ENCODE peak calls at places on chromosomes 5 and 9, in eight cellular contexts. M, Q, U, J, B, X, Z and I are unnamed samples. For H3K9me3, the result is how much of the 10 kb centered on the place peaks cover.

GRCh38 chr5:43231977-43232376 is 40.0 kb downstream of the NIM1K start:
- DNase-seq in X (no peak), M (no peak), U (no peak), B (no peak), Q (no peak), J (no peak), Z (no peak), I (no peak)

GRCh38 chr9:127455299-127455992 is 4.1 kb downstream of the LRSAM1 start:
- DNase-seq in Z (peak), Q (peak), M (no peak), X (no peak), B (peak), J (no peak), U (no peak), I (no peak)

GRCh38 chr5:125199968-125200841 is 453.8 kb upstream of the ZNF608 start:
- DNase-seq in J (peak), B (no peak), Z (peak), U (no peak), Q (peak), X (no peak), M (no peak), I (no peak)

GRCh38 chr5:125597338-125597737 is 825.9 kb upstream of the GRAMD2B start:
- DNase-seq in Z (no peak), X (no peak), B (no peak), M (no peak), Q (no peak), U (no peak), J (no peak), I (no peak)

GRCh38 chr5:1466631-1467265 is 21.5 kb upstream of the SLC6A3 start:
- DNase-seq in Q (no peak), M (peak), J (no peak), X (peak), U (no peak), B (no peak), Z (no peak), I (no peak)

GRCh38 chr5:147098233-147098790 is 136.5 kb upstream of the STK32A start:
- DNase-seq in B (no peak), Z (no peak), U (no peak), J (peak), Q (no peak), M (no peak), X (no peak), I (no peak)

GRCh38 chr5:127330116-127330515 is 39.5 kb downstream of the MEGF10 start:
- DNase-seq in B (no peak), J (no peak), U (no peak), Q (no peak), M (no peak), X (no peak), Z (no peak), I (no peak)

GRCh38 chr9:91340395-91340794 is 21.3 kb downstream of the AUH start:
- DNase-seq in Z (no peak), U (no peak), Q (no peak), X (no peak), J (no peak), B (no peak), M (no peak), I (no peak)

GRCh38 chr5:816176-816575 is 31.6 kb upstream of the ZDHHC11B start:
- DNase-seq in M (no peak), J (no peak), U (no peak), Q (no peak), B (no peak), X (no peak), Z (no peak), I (no peak)

GRCh38 chr5:110054240-110054639 is 364.5 kb downstream of the MAN2A1 start:
- DNase-seq in B (no peak), J (no peak), U (peak), M (no peak), Z (no peak), X (peak), Q (peak), I (peak)

GRCh38 chr5:72347801-72348305 is 27.7 kb downstream of the PTCD2 start:
- DNase-seq in J (peak), B (no peak), M (no peak), Z (no peak), Q (no peak), U (no peak), X (no peak), I (no peak)

GRCh38 chr5:116577064-116577788 is 2.6 kb upstream of the SEMA6A start:
- DNase-seq in B (no peak), M (no peak), J (no peak), Z (no peak), Q (no peak), U (no peak), X (no peak), I (no peak)

GRCh38 chr5:166369817-166370216 is 1921.6 kb upstream of the WWC1 start:
- DNase-seq in B (no peak), Z (no peak), M (no peak), X (no peak), J (no peak), Q (no peak), U (no peak), I (no peak)

GRCh38 chr5:126450388-126450787 is 27.2 kb downstream of the GRAMD2B start:
- DNase-seq in X (no peak), Q (no peak), Z (no peak), B (no peak), M (no peak), U (no peak), J (no peak), I (no peak)

GRCh38 chr5:103434057-103434456 is 128.5 kb downstream of the NUDT12 start:
- DNase-seq in Q (peak), J (no peak), M (no peak), Z (no peak), U (no peak), X (no peak), B (no peak), I (no peak)

GRCh38 chr9:131174681-131175239 is 49.4 kb downstream of the NUP214 start:
- DNase-seq in U (no peak), Q (no peak), J (no peak), M (no peak), X (no peak), B (no peak), Z (no peak), I (no peak)

GRCh38 chr9:85117831-85118230 is 448.3 kb downstream of the NTRK2 start:
- DNase-seq in X (no peak), M (no peak), B (no peak), J (no peak), Z (no peak), U (no peak), Q (no peak), I (no peak)

GRCh38 chr9:85114799-85115198 is 445.3 kb downstream of the NTRK2 start:
- DNase-seq in J (no peak), U (peak), X (no peak), Z (no peak), Q (no peak), M (no peak), B (no peak), I (no peak)

GRCh38 chr9:85115473-85115872 is 445.9 kb downstream of the NTRK2 start:
- DNase-seq in Z (no peak), Q (no peak), J (no peak), U (peak), M (no peak), X (no peak), B (no peak), I (no peak)

GRCh38 chr9:85118990-85119755 is 449.6 kb downstream of the NTRK2 start:
- DNase-seq in Q (no peak), Z (no peak), B (no peak), U (peak), J (no peak), X (no peak), M (no peak), I (no peak)
- H3K9me3 ChIP-seq in Q (under half), Z (under half), B (under half), U (under half), J (under half), X (under half), M (under half), I (under half)

GRCh38 chr9:10690546-10690945 is 77.7 kb upstream of the PTPRD start:
- DNase-seq in U (no peak), Z (no peak), Q (no peak), M (no peak), X (no peak), J (no peak), B (no peak), I (no peak)
- H3K9me3 ChIP-seq in U (under half), Z (under half), Q (under half), M (under half), X (under half), J (under half), B (under half), I (under half)

GRCh38 chr5:178981381-178981780 is 13.7 kb downstream of the GRM6 start:
- DNase-seq in M (no peak), X (no peak), Z (no peak), U (no peak), B (no peak), Q (no peak), J (no peak), I (no peak)

GRCh38 chr5:178986326-178986960 is 8.7 kb downstream of the GRM6 start:
- DNase-seq in J (no peak), Q (no peak), U (no peak), Z (no peak), X (no peak), M (no peak), B (no peak), I (no peak)

GRCh38 chr5:178984145-178985072 is 10.7 kb downstream of the GRM6 start:
- DNase-seq in U (no peak), M (no peak), Q (no peak), J (no peak), B (no peak), Z (no peak), X (no peak), I (no peak)

GRCh38 chr5:178983728-178984127 is 11.4 kb downstream of the GRM6 start:
- DNase-seq in U (no peak), X (no peak), Q (no peak), J (no peak), M (no peak), Z (no peak), B (no peak), I (no peak)

DNA sequence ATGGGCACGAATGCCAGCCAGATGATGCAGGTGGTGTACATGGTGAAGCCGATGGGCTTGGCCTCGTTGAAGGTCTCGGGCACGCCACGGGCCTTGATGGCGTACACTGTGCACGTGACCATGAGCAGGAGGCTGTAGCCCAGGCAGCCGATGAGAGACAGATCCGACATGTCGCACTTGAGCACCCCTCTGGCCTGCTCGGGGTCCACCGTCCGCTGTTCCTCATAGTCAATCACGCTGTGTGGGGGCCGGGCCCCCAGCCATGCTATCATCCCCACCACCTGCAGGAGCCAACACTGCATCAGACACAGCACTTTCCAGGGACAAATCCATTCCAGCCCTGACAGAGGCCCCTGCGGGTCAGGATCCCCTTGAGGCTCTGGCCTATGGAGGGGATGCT is 12.2 kb downstream of the GRM6 start:
- DNase-seq in Q (no peak), X (no peak), M (no peak), B (no peak), U (no peak), Z (no peak), J (no peak), I (no peak)
- H3K9me3 ChIP-seq in Q (under half), X (under half), M (under half), B (half or more), U (under half), Z (under half), J (half or more), I (under half)

DNA sequence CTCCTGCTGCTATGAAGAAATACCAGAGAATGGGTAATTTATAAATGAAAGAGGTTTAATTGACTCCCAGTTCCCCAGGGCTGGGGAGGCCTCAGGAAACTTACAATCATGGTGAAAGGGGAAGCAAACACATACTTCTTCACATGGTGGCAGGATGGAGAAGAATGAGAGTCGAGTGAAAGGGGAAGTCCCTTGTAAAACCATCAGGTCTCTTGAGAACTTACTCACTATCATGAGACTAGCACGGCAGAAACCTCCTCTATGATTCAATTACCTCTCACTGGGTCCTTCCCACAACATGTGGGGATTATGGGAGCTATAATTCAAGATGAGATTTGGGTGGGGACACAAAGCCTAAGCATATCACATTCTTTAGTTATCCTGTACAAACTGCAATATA is 609.4 kb downstream of the MTRR start:
- DNase-seq in M (no peak), B (no peak), U (no peak), X (no peak), Z (no peak), J (no peak), Q (no peak), I (no peak)
- H3K9me3 ChIP-seq in M (under half), B (under half), U (under half), X (under half), Z (under half), J (under half), Q (under half), I (under half)

DNA sequence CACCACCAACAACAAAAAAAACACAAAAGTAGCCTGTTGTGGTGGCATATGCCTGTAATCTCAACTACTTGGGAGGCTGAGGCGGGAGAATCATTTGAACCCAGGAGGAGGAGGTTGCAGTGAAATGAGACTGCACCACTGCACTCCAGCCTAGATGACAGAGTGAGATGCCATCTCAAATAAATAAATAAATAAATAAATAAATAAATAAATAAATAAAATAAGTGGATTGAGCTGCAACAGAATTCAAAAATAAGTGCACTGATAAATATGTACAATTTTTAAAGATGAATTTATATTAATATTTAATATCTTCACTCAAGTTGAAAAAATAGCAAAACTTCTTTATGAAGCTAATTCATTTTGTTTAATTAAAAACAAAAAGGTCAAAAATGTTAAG is 259.6 kb downstream of the IRX2 start:
- DNase-seq in J (no peak), Q (no peak), U (no peak), X (no peak), Z (no peak), B (no peak), M (no peak), I (no peak)
- H3K9me3 ChIP-seq in J (under half), Q (under half), U (under half), X (under half), Z (under half), B (under half), M (under half), I (under half)

GRCh38 chr9:35500130-35500748 is 10.3 kb downstream of the RUSC2 start:
- DNase-seq in M (no peak), Q (no peak), U (no peak), J (no peak), X (no peak), Z (no peak), B (no peak), I (no peak)

GRCh38 chr9:35499701-35500030 is 9.8 kb downstream of the RUSC2 start:
- DNase-seq in M (no peak), X (no peak), Z (no peak), Q (no peak), J (no peak), B (no peak), U (no peak), I (no peak)

GRCh38 chr9:35490910-35491465 is 1.1 kb downstream of the RUSC2 start:
- DNase-seq in J (peak), Q (no peak), Z (no peak), X (no peak), B (no peak), M (no peak), U (no peak), I (no peak)

GRCh38 chr9:35499029-35499700 is 9.3 kb downstream of the RUSC2 start:
- DNase-seq in Z (no peak), X (no peak), Q (no peak), M (no peak), U (no peak), B (no peak), J (no peak), I (no peak)

GRCh38 chr9:35495984-35496383 is 6.1 kb downstream of the RUSC2 start:
- DNase-seq in U (no peak), Q (no peak), Z (no peak), M (no peak), J (no peak), B (no peak), X (no peak), I (no peak)
- H3K9me3 ChIP-seq in U (under half), Q (under half), Z (under half), M (under half), J (under half), B (under half), X (under half), I (under half)

DNA sequence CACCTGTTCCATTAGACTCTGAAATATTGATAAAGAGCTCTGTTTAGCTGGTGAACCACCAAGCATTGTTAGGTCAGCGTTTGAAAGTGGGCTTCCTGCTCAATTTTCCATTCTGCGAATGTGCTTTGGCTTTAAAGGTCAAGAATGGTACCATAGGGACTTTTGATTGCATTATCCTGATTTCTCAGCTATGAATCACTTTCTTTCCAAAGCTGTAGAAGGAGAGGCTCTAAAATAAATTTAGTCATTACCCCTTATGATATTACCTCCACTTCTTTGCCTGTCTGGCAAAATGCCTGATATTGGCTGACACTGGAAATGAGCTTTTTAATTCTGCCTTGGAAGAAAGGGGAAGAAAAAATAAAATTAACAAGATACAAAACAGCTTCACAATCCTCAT is 237.2 kb upstream of the CTNND2 start:
- DNase-seq in Q (no peak), U (no peak), X (no peak), B (no peak), Z (no peak), J (no peak), M (no peak), I (no peak)
- H3K9me3 ChIP-seq in Q (under half), U (under half), X (under half), B (under half), Z (under half), J (under half), M (under half), I (under half)

DNA sequence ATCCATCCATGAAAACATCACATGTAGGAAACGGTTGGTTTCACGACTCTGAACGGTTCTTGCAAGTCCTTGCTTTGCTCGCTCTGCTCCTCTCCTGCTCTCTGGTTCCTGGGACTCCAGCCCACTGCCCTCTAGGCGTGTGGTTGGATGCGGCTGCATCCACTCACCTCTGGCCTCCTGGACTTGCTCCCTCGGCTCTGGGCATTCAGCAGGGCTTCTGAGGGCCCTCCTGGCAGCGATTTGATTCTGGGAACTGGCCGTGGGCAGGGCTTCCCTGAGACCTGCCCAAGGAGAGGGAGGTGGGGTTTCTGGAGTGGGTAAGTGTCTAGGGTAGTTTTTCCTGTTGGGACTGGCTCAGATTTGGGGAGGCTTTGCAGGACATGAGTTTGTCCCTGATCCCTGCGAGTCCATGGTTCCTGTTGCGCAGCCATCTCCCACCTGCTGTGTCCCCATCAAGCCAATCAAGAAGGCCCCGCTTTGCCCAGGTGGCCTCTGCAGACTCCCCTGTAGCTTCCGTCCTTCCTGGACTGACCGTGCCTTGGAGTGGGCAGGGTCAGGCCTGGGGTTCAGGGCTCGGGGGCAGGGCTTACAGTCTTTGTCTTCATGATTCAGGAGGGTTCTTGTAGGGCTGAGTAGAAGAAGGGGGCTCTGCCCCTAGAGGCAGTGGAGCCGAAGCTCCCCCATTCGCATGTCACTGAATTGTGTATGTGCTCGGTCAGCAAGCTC is 192.3 kb downstream of the CACNA1B start:
- DNase-seq in B (no peak), U (no peak), Q (no peak), M (peak), J (no peak), X (no peak), Z (no peak), I (no peak)
- H3K9me3 ChIP-seq in B (under half), U (under half), Q (under half), M (under half), J (under half), X (under half), Z (under half), I (under half)

GRCh38 chr5:2872676-2873075 is 121.2 kb upstream of the IRX2 start:
- DNase-seq in X (no peak), Q (no peak), B (no peak), Z (no peak), U (no peak), J (no peak), M (no peak), I (no peak)

GRCh38 chr5:2867373-2867933 is 116.0 kb upstream of the IRX2 start:
- DNase-seq in M (no peak), Q (no peak), B (no peak), J (no peak), U (no peak), Z (no peak), X (no peak), I (no peak)

GRCh38 chr5:2866622-2867372 is 115.3 kb upstream of the IRX2 start:
- DNase-seq in Z (no peak), U (no peak), Q (no peak), J (no peak), X (no peak), B (no peak), M (no peak), I (no peak)

GRCh38 chr5:2865856-2866546 is 114.5 kb upstream of the IRX2 start:
- DNase-seq in B (no peak), Q (no peak), U (no peak), X (no peak), J (no peak), Z (no peak), M (no peak), I (no peak)

DNA sequence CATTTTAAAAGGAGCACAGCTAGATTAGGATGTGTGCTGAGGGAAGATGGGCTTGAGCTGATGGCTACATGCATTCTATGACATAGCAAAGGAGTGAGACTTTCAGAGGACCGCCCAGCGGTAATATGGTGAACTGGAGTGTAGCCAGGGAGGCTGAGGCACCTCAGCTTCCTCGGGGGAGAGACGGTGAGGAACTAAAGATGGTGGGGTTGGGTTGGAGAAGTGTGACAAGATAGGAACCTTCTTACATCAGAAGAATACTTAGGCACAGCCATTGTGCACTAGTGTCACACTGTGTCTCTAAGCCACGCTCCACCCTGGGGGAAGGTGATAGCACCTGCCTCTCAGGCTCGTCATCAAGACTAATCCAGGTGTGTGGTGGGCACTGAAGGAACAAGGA is 118.0 kb upstream of the IRX2 start:
- DNase-seq in J (no peak), X (no peak), Z (no peak), M (no peak), Q (no peak), U (no peak), B (no peak), I (no peak)
- H3K9me3 ChIP-seq in J (under half), X (under half), Z (under half), M (under half), Q (under half), U (under half), B (under half), I (under half)